ENCODE peak calls at places on chromosomes 1 and 21, in nine cellular contexts. M, O, U, C, B, W, S, Q and L are unnamed samples.

GRCh38 chr1:33137800-33138199 is 44.0 kb downstream of the TRIM62 start:
- DNase-seq in M (peak), O (no peak), U (peak), C (no peak), B (peak), W (peak), S (no peak), Q (peak), L (no peak)

GRCh38 chr1:90393025-90393424 is 324.1 kb downstream of the BARHL2 start:
- DNase-seq in M (no peak), O (no peak), U (no peak), C (no peak), B (no peak), W (no peak), S (no peak), Q (no peak), L (no peak)

GRCh38 chr1:64955093-64956066 is 11.0 kb downstream of the JAK1 start:
- DNase-seq in M (peak), O (no peak), U (no peak), C (no peak), B (no peak), W (peak), S (no peak), Q (peak), L (no peak)

GRCh38 chr1:109950509-109950908 is 34.1 kb upstream of the AHCYL1 start:
- DNase-seq in M (no peak), O (no peak), U (no peak), C (no peak), B (no peak), W (no peak), S (no peak), Q (no peak), L (no peak)

GRCh38 chr1:234667891-234668576 is 58.1 kb upstream of the IRF2BP2 start:
- DNase-seq in M (no peak), O (no peak), U (no peak), C (no peak), B (no peak), W (no peak), S (no peak), Q (no peak), L (no peak)

GRCh38 chr1:8015809-8016165 is 10.3 kb downstream of the ERRFI1 start:
- DNase-seq in M (no peak), O (no peak), U (no peak), C (no peak), B (no peak), W (peak), S (no peak), Q (no peak), L (no peak)

GRCh38 chr1:235831148-235831547 is 35.6 kb downstream of the LYST start:
- DNase-seq in M (no peak), O (no peak), U (no peak), C (no peak), B (peak), W (no peak), S (no peak), Q (peak), L (no peak)

GRCh38 chr1:48823161-48823560 is 46.5 kb upstream of the BEND5 start:
- DNase-seq in M (no peak), O (no peak), U (no peak), C (no peak), B (no peak), W (peak), S (no peak), Q (peak), L (no peak)

GRCh38 chr1:29991025-29991424 is 732.4 kb downstream of the MATN1 start:
- DNase-seq in M (peak), O (no peak), U (no peak), C (no peak), B (no peak), W (peak), S (no peak), Q (peak), L (peak)

GRCh38 chr1:204304067-204304466 is 55.7 kb downstream of the PLEKHA6 start:
- DNase-seq in M (peak), O (no peak), U (no peak), C (no peak), B (no peak), W (no peak), S (no peak), Q (no peak), L (no peak)

GRCh38 chr1:153339802-153340201 is 8.8 kb downstream of the PGLYRP4 start:
- DNase-seq in M (no peak), O (no peak), U (no peak), C (no peak), B (no peak), W (no peak), S (no peak), Q (no peak), L (no peak)

GRCh38 chr1:151372411-151372934 is at the start of gene SELENBP1:
- DNase-seq in M (peak), O (no peak), U (no peak), C (peak), B (no peak), W (peak), S (peak), Q (peak), L (peak)

GRCh38 chr21:45461369-45461750 is 56.4 kb downstream of the COL18A1 start:
- DNase-seq in M (no peak), O (no peak), U (no peak), C (no peak), B (no peak), W (no peak), S (no peak), Q (peak), L (no peak)

GRCh38 chr1:11787251-11787803 is 18.4 kb downstream of the MTHFR start:
- DNase-seq in M (peak), O (no peak), U (no peak), C (peak), B (no peak), W (peak), S (no peak), Q (peak), L (no peak)

GRCh38 chr1:163924041-163924440 is 602.3 kb downstream of the NUF2 start:
- DNase-seq in M (no peak), O (no peak), U (no peak), C (no peak), B (no peak), W (no peak), S (no peak), Q (no peak), L (no peak)

GRCh38 chr1:24321150-24321549 is 2.0 kb downstream of the GRHL3 start:
- DNase-seq in M (no peak), O (no peak), U (no peak), C (no peak), B (no peak), W (no peak), S (no peak), Q (no peak), L (no peak)

GRCh38 chr1:81142099-81142776 is 658.5 kb upstream of the ADGRL2 start:
- DNase-seq in M (no peak), O (no peak), U (no peak), C (no peak), B (no peak), W (no peak), S (no peak), Q (no peak), L (no peak)

GRCh38 chr1:94528271-94528670 is 13.3 kb downstream of the F3 start:
- DNase-seq in M (no peak), O (no peak), U (no peak), C (no peak), B (no peak), W (no peak), S (no peak), Q (no peak), L (no peak)

GRCh38 chr1:44489481-44489880 is 84.4 kb downstream of the RNF220 start:
- DNase-seq in M (no peak), O (no peak), U (no peak), C (no peak), B (no peak), W (no peak), S (no peak), Q (no peak), L (no peak)

GRCh38 chr1:212254853-212255363 is 30.3 kb upstream of the PPP2R5A start:
- DNase-seq in M (no peak), O (no peak), U (no peak), C (no peak), B (no peak), W (no peak), S (no peak), Q (no peak), L (no peak)
- H3K27ac ChIP-seq in M (no peak), O (no peak), U (no peak), C (no peak), B (no peak), W (no peak), S (no peak), Q (no peak), L (no peak)

DNA sequence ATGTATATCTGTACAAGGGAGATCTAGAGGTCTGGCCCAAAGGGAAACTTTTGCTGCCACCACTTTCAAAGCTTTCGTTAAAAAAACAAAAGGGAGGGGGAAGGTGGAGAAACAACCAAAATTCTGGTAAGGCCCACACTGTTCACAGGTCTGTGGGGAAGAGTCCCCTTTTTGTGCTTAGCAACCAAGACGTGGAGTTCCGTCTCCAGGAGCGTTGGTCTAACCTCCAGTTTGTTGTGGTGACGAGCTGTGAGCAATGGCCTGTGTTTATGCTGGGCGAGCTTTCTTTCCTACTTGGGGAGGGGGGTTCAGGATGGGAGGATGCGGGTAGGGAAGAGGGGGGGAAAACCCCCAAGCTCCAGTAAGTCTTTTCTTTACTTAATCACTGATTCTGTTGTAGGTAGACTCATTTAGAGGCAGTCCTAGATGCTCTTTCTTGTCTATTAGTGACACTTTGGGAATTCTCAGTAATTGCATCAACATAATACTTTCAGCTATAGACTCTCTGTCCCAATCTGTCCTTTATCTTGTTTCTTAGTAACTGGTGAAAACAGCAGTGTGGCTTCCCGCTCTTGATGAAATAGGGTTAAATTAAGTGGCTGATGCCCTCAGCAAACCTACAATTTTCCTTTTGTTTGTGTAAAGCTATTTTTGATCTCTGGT is 1.5 kb downstream of the HIPK1 start:
- DNase-seq in M (peak), O (no peak), U (peak), C (no peak), B (peak), W (peak), S (no peak), Q (no peak), L (peak)
- H3K27ac ChIP-seq in M (peak), O (peak), U (peak), C (peak), B (peak), W (peak), S (peak), Q (peak), L (peak)

GRCh38 chr1:67194209-67194863 is 28.1 kb downstream of the IL23R start:
- DNase-seq in M (no peak), O (no peak), U (no peak), C (no peak), B (no peak), W (no peak), S (no peak), Q (no peak), L (no peak)
- H3K27ac ChIP-seq in M (no peak), O (no peak), U (no peak), C (no peak), B (no peak), W (no peak), S (no peak), Q (no peak), L (no peak)

DNA sequence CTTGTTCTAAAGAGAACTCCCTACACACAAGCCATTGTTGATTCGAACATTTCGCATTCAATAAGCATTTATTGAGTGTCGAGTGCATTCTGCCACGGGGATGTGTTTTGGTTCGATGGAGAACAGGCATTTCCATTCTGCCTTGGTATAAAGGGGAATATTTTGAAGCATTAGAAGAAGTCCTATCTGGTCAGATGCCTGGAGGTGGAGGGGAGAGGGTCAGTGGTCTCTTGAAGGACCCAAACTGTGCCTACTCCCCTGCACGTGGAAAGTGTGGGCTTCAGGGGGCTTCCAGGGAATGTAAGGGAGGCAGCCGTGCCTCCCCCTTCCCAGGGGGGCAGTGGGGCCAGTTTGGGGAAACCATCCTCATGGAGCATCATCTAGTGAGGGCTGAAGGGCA is 8.3 kb downstream of the AJAP1 start:
- DNase-seq in M (no peak), O (no peak), U (no peak), C (no peak), B (no peak), W (no peak), S (no peak), Q (no peak), L (no peak)
- H3K27ac ChIP-seq in M (no peak), O (peak), U (no peak), C (no peak), B (no peak), W (no peak), S (no peak), Q (no peak), L (no peak)

GRCh38 chr1:59355361-59355760 is 58.5 kb downstream of the FGGY start:
- DNase-seq in M (no peak), O (no peak), U (no peak), C (no peak), B (no peak), W (no peak), S (no peak), Q (no peak), L (no peak)
- H3K27ac ChIP-seq in M (no peak), O (no peak), U (no peak), C (no peak), B (no peak), W (no peak), S (no peak), Q (peak), L (no peak)